ENCODE peak calls at places on chromosomes 4 and X, in four cellular contexts. U, C, P and D are unnamed samples.

GRCh38 chrX:149120459-149120858 is 384.6 kb downstream of the IDS start:
- DNase-seq in U (no peak), C (no peak), P (no peak), D (no peak)

GRCh38 chrX:71636438-71637252 is 18.3 kb upstream of the CXCR3 start:
- DNase-seq in C (no peak), P (no peak), U (peak), D (no peak)

GRCh38 chrX:50158616-50159015 is 42.2 kb downstream of the AKAP4 start:
- DNase-seq in C (no peak), U (no peak), P (no peak), D (no peak)

GRCh38 chrX:141814213-141814857 is 23.8 kb upstream of the MAGEC3 start:
- DNase-seq in U (no peak), P (no peak), C (no peak), D (no peak)

GRCh38 chrX:124194903-124195302 is 137.6 kb upstream of the TEX13D start:
- DNase-seq in P (no peak), U (no peak), C (no peak), D (no peak)

GRCh38 chr4:141697116-141697515 is 60.7 kb downstream of the IL15 start:
- DNase-seq in P (no peak), U (no peak), C (no peak), D (no peak)

GRCh38 chrX:19824603-19825002 is 62.8 kb downstream of the SH3KBP1 start:
- DNase-seq in C (no peak), U (no peak), P (no peak), D (no peak)

GRCh38 chr4:10977534-10977933 is 293.0 kb upstream of the CLNK start:
- DNase-seq in U (peak), P (no peak), C (no peak), D (no peak)

GRCh38 chrX:19751068-19751467 is 136.3 kb downstream of the SH3KBP1 start:
- DNase-seq in C (no peak), P (no peak), U (no peak), D (no peak)

GRCh38 chr4:164731827-164732474 is 22.0 kb upstream of the SMIM31 start:
- DNase-seq in P (no peak), C (peak), U (peak), D (peak)

GRCh38 chrX:120302434-120302833 is 8.8 kb downstream of the TMEM255A start:
- DNase-seq in U (peak), C (no peak), P (no peak), D (no peak)

GRCh38 chrX:72107320-72107719 is 24.4 kb downstream of the RTL5 start:
- DNase-seq in P (no peak), U (no peak), C (peak), D (no peak)

GRCh38 chrX:69503228-69503834 is 795 bp upstream of the NALF2 start:
- DNase-seq in P (no peak), C (peak), U (peak), D (no peak)

GRCh38 chr4:102623622-102624021 is 122.5 kb downstream of the NFKB1 start:
- DNase-seq in U (peak), P (no peak), C (peak), D (peak)
- TF ChIP-seq CTCF in U (peak), P (peak), C (peak), D (peak)

DNA sequence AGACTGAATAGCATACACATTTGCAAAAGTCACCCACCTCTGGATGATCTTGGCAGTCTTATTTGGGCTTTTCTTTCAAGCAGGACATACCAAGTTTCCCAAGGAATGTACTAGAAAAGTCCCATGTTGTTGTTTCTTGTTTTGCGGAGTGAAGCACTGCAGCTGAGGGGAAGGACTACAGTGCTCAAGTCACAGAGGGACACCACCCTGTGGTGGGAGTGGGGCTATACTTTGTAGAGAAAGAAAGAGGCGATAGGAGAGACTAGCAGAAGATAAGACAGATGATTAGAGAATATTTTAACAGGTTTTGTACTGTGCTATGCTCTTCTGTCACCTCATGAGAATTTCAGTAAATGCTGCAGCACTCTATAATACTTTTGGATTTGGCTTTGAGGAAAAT is 280.5 kb upstream of the INTU start:
- DNase-seq in U (no peak), P (no peak), C (no peak), D (no peak)
- TF ChIP-seq CTCF in U (no peak), P (no peak), C (no peak), D (no peak)

GRCh38 chrX:106692425-106693075 is 34.0 kb upstream of the RNF128 start:
- DNase-seq in U (no peak), P (no peak), C (no peak), D (no peak)
- TF ChIP-seq CTCF in U (no peak), P (no peak), C (no peak), D (no peak)

GRCh38 chr4:182483685-182484084 is 240.5 kb downstream of the TENM3 start:
- DNase-seq in P (no peak), U (no peak), C (no peak), D (no peak)

GRCh38 chr4:182475539-182475938 is 232.3 kb downstream of the TENM3 start:
- DNase-seq in P (no peak), C (no peak), U (no peak), D (no peak)

DNA sequence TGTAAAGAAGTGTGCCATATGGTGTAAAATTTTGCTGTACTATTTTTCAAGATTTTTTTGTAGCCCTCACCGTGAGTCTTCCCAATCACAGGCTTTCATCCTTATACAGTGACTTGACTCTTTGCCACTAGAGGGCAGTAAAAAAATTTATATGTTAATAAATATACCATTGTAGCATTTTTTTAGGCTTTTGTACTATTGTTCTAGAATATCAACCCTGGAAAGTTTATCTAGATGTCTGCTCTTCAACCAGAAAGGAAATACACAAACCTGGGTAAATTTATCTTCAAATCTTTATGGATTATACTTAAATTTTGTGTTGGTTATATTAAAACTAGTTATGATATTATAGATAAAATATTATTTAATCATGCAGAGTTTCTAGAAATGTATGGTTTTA is 235.3 kb downstream of the TENM3 start:
- DNase-seq in C (peak), P (no peak), U (peak), D (no peak)
- TF ChIP-seq CTCF in C (peak), P (peak), U (peak), D (peak)

GRCh38 chr4:158580064-158580463 is 58.4 kb downstream of the RXFP1 start:
- DNase-seq in P (no peak), U (no peak), C (no peak), D (no peak)

GRCh38 chr4:158581161-158581560 is 59.5 kb downstream of the RXFP1 start:
- DNase-seq in P (no peak), U (no peak), C (no peak), D (no peak)

GRCh38 chr4:158572608-158573007 is 50.9 kb downstream of the RXFP1 start:
- DNase-seq in P (no peak), U (no peak), C (no peak), D (no peak)

GRCh38 chr4:158578476-158578875 is 56.8 kb downstream of the RXFP1 start:
- DNase-seq in C (peak), U (peak), P (no peak), D (no peak)
- TF ChIP-seq CTCF in C (peak), U (peak), P (no peak), D (peak)

DNA sequence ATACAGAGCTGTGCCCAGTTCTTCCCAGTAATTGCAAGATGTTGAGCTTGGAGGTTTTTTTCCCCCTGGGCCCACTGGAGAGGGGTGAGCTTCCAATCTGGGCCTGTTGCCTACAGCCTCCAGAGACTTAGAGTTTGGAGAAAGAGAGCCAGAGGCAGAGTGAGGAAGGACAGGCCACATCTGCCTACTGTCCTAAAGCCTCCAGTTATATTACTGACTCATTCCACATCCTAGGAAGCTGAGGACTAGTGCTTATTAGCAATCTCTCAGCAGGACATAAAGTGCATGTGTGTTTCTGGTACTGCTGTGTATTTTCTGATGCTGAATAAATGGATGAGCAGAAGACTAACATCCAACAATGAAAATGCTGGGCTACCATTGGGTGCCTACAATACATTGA is 180.9 kb upstream of the MAMLD1 start:
- DNase-seq in U (no peak), C (no peak), P (no peak), D (no peak)
- TF ChIP-seq CTCF in U (no peak), C (no peak), P (no peak), D (no peak)

GRCh38 chr4:77465271-77465670 is 140.3 kb upstream of the CXCL13 start:
- DNase-seq in P (no peak), U (no peak), C (no peak), D (no peak)
- TF ChIP-seq CTCF in P (peak), U (peak), C (no peak), D (peak)

GRCh38 chrX:14039344-14039743 is 9.7 kb upstream of the GEMIN8 start:
- DNase-seq in P (no peak), U (peak), C (peak), D (peak)
- TF ChIP-seq CTCF in P (peak), U (peak), C (peak), D (peak)